ENCODE peak calls at places on chromosome 14, in five cellular contexts. F is ecto neural progenitor cell; A is stimulated activated CD8-positive, alpha-beta memory T cell treated with anti-CD3 and anti-CD28 coated beads, Interleukin-7, amount 100 ng/mL, for 24 hours; M is smooth muscle cell of the brain vasculature; E is WTC11. J is an unnamed sample.

GRCh38 chr14:68506021-68506644 is 286.7 kb downstream of the ZFP36L1 start:
- DNase-seq in F (no peak), A (no peak), M (no peak), E (no peak), J (peak)

GRCh38 chr14:30223385-30223785 is 295.7 kb upstream of the PRKD1 start:
- DNase-seq in F (no peak), A (no peak), M (peak), E (no peak), J (peak)

GRCh38 chr14:50060871-50061663 is 55.3 kb downstream of the VCPKMT start:
- DNase-seq in F (no peak), A (no peak), M (peak), E (no peak), J (peak)

GRCh38 chr14:100775351-100775830 is 48.7 kb downstream of the DLK1 start:
- DNase-seq in F (peak), A (no peak), M (no peak), E (no peak), J (no peak)

GRCh38 chr14:63375772-63376171 is 57.0 kb upstream of the GPHB5 start:
- DNase-seq in F (no peak), A (no peak), M (no peak), E (no peak), J (no peak)

GRCh38 chr14:72699852-72700257 is 194.0 kb downstream of the DPF3 start:
- DNase-seq in F (no peak), A (no peak), M (no peak), E (no peak), J (no peak)

GRCh38 chr14:76293923-76294322 is 82.0 kb upstream of the ESRRB start:
- DNase-seq in F (peak), A (no peak), M (no peak), E (no peak), J (peak)

GRCh38 chr14:76904740-76905569 is 78.7 kb downstream of the LRRC74A start:
- DNase-seq in F (no peak), A (peak), M (peak), E (no peak), J (peak)

GRCh38 chr14:101878222-101879211 is 85.9 kb upstream of the DYNC1H1 start:
- DNase-seq in F (no peak), A (no peak), M (no peak), E (no peak), J (no peak)

GRCh38 chr14:77296906-77297305 is 23.8 kb downstream of the POMT2 start:
- DNase-seq in F (no peak), A (no peak), M (no peak), E (no peak), J (no peak)